ENCODE peak calls at places on chromosomes 5 and 9, in nine cellular contexts. E, G, Z, P, F, J, K, H and U are unnamed samples.

GRCh38 chr9:5440426-5440825 is 2.7 kb upstream of the PLGRKT start:
- DNase-seq in E (no peak), G (no peak), Z (no peak), P (no peak), F (no peak), J (no peak), K (no peak), H (no peak), U (no peak)

GRCh38 chr5:128193676-128194390 is 110.3 kb downstream of the SLC12A2 start:
- DNase-seq in E (no peak), G (no peak), Z (no peak), P (no peak), F (no peak), J (no peak), K (no peak), H (no peak), U (no peak)

GRCh38 chr9:21119093-21119770 is 22.4 kb downstream of the IFNW1 start:
- DNase-seq in E (no peak), G (no peak), Z (no peak), P (no peak), F (no peak), J (no peak), K (peak), H (no peak), U (no peak)

GRCh38 chr5:67404261-67405100 is 207.9 kb upstream of the CD180 start:
- DNase-seq in E (no peak), G (peak), Z (peak), P (no peak), F (no peak), J (peak), K (peak), H (no peak), U (no peak)

GRCh38 chr9:129576546-129577543 is 44.1 kb downstream of the C9orf50 start:
- DNase-seq in E (no peak), G (peak), Z (no peak), P (no peak), F (no peak), J (no peak), K (peak), H (no peak), U (peak)

GRCh38 chr9:97077465-97078295 is 38.7 kb upstream of the CTSV start:
- DNase-seq in E (no peak), G (no peak), Z (no peak), P (no peak), F (no peak), J (no peak), K (no peak), H (no peak), U (no peak)

GRCh38 chr9:95044731-95045508 is 272.6 kb downstream of the FANCC start:
- DNase-seq in E (no peak), G (no peak), Z (peak), P (peak), F (peak), J (peak), K (no peak), H (peak), U (no peak)

GRCh38 chr9:89219637-89220036 is 41.0 kb upstream of the SHC3 start:
- DNase-seq in E (no peak), G (no peak), Z (no peak), P (no peak), F (no peak), J (no peak), K (no peak), H (no peak), U (no peak)

GRCh38 chr9:110069326-110070248 is 138.4 kb downstream of the C9orf152 start:
- DNase-seq in E (no peak), G (peak), Z (no peak), P (no peak), F (no peak), J (no peak), K (peak), H (no peak), U (no peak)

GRCh38 chr5:71684309-71684708 is 34.8 kb upstream of the CARTPT start:
- DNase-seq in E (no peak), G (no peak), Z (no peak), P (no peak), F (no peak), J (no peak), K (no peak), H (no peak), U (no peak)

GRCh38 chr9:134526798-134527492 is 114.7 kb upstream of the COL5A1 start:
- DNase-seq in E (no peak), G (no peak), Z (no peak), P (no peak), F (peak), J (no peak), K (peak), H (no peak), U (no peak)

GRCh38 chr5:94433393-94434149 is 184.8 kb downstream of the KIAA0825 start:
- DNase-seq in E (no peak), G (peak), Z (no peak), P (no peak), F (peak), J (no peak), K (peak), H (peak), U (no peak)

GRCh38 chr5:134124289-134125194 is 10.1 kb downstream of the TCF7 start:
- DNase-seq in E (no peak), G (peak), Z (no peak), P (no peak), F (no peak), J (no peak), K (no peak), H (no peak), U (no peak)

GRCh38 chr9:9912459-9912858 is 700.3 kb downstream of the PTPRD start:
- DNase-seq in E (no peak), G (no peak), Z (no peak), P (no peak), F (no peak), J (no peak), K (no peak), H (no peak), U (no peak)

GRCh38 chr5:84274585-84275468 is 109.9 kb downstream of the EDIL3 start:
- DNase-seq in E (no peak), G (peak), Z (peak), P (peak), F (peak), J (peak), K (peak), H (peak), U (no peak)

GRCh38 chr9:116389546-116390305 is 236.1 kb downstream of the PAPPA start:
- DNase-seq in E (no peak), G (no peak), Z (no peak), P (no peak), F (no peak), J (no peak), K (no peak), H (no peak), U (no peak)

GRCh38 chr5:84715087-84715486 is 330.4 kb upstream of the EDIL3 start:
- DNase-seq in E (no peak), G (no peak), Z (no peak), P (no peak), F (no peak), J (no peak), K (peak), H (no peak), U (no peak)

GRCh38 chr9:7117676-7118561 is 360.1 kb downstream of the KDM4C start:
- DNase-seq in E (no peak), G (no peak), Z (no peak), P (no peak), F (no peak), J (no peak), K (peak), H (no peak), U (no peak)

GRCh38 chr5:44640945-44641456 is 167.7 kb upstream of the MRPS30 start:
- DNase-seq in E (no peak), G (no peak), Z (no peak), P (no peak), F (no peak), J (no peak), K (no peak), H (no peak), U (no peak)

GRCh38 chr9:20603524-20604268 is 18.6 kb downstream of the MLLT3 start:
- DNase-seq in E (no peak), G (no peak), Z (no peak), P (no peak), F (no peak), J (no peak), K (no peak), H (no peak), U (no peak)

GRCh38 chr5:143262393-143263174 is 140.9 kb downstream of the NR3C1 start:
- DNase-seq in E (no peak), G (peak), Z (no peak), P (no peak), F (no peak), J (no peak), K (peak), H (no peak), U (no peak)

GRCh38 chr5:7802855-7803254 is 48.1 kb downstream of the CFAP90 start:
- DNase-seq in E (no peak), G (no peak), Z (no peak), P (no peak), F (no peak), J (no peak), K (peak), H (no peak), U (no peak)

GRCh38 chr9:78236511-78236950 is 656 bp downstream of the CEP78 start:
- DNase-seq in E (no peak), G (peak), Z (no peak), P (no peak), F (no peak), J (peak), K (no peak), H (no peak), U (no peak)

GRCh38 chr5:120314201-120314600 is 149.9 kb upstream of the PRR16 start:
- DNase-seq in E (no peak), G (peak), Z (no peak), P (no peak), F (no peak), J (no peak), K (no peak), H (no peak), U (no peak)

GRCh38 chr5:44546283-44546682 is 157.1 kb upstream of the FGF10 start:
- DNase-seq in E (no peak), G (peak), Z (no peak), P (no peak), F (no peak), J (no peak), K (peak), H (no peak), U (no peak)

GRCh38 chr9:136611119-136611518 is 51.6 kb upstream of the EGFL7 start:
- DNase-seq in E (no peak), G (no peak), Z (no peak), P (no peak), F (no peak), J (no peak), K (no peak), H (no peak), U (no peak)

GRCh38 chr9:89791754-89792153 is 186.9 kb downstream of the GADD45G start:
- DNase-seq in E (no peak), G (no peak), Z (no peak), P (no peak), F (no peak), J (no peak), K (no peak), H (no peak), U (no peak)

GRCh38 chr5:134524826-134525686 is at the start of gene JADE2:
- DNase-seq in E (peak), G (peak), Z (peak), P (peak), F (peak), J (peak), K (peak), H (peak), U (peak)

GRCh38 chr5:75510417-75510835 is 1.0 kb downstream of the CERT1 start:
- DNase-seq in E (no peak), G (peak), Z (no peak), P (peak), F (peak), J (no peak), K (peak), H (peak), U (no peak)

GRCh38 chr5:81165493-81166119 is 67.5 kb upstream of the CKMT2 start:
- DNase-seq in E (peak), G (peak), Z (peak), P (peak), F (no peak), J (peak), K (peak), H (peak), U (peak)

GRCh38 chr9:75051285-75051684 is 23.2 kb upstream of the CARNMT1 start:
- DNase-seq in E (no peak), G (no peak), Z (no peak), P (no peak), F (no peak), J (no peak), K (no peak), H (no peak), U (no peak)

GRCh38 chr5:93273176-93273575 is 307.8 kb downstream of the NR2F1-AS1 start:
- DNase-seq in E (no peak), G (peak), Z (no peak), P (no peak), F (no peak), J (no peak), K (peak), H (no peak), U (no peak)

GRCh38 chr5:132746592-132747063 is 598 bp upstream of the CCNI2 start:
- DNase-seq in E (no peak), G (no peak), Z (peak), P (peak), F (peak), J (no peak), K (no peak), H (peak), U (no peak)

GRCh38 chr5:79236364-79236969 is 536 bp downstream of the JMY start:
- DNase-seq in E (no peak), G (peak), Z (peak), P (no peak), F (no peak), J (peak), K (peak), H (no peak), U (no peak)

GRCh38 chr5:147487031-147487750 is 22.7 kb downstream of the DPYSL3 start:
- DNase-seq in E (no peak), G (no peak), Z (no peak), P (no peak), F (no peak), J (no peak), K (no peak), H (no peak), U (no peak)
- H3K27ac ChIP-seq in E (no peak), G (no peak), Z (no peak), P (no peak), F (no peak), J (no peak), K (no peak), H (no peak), U (no peak)

GRCh38 chr9:128020692-128021091 is 39.9 kb upstream of the EEIG1 start:
- DNase-seq in E (no peak), G (no peak), Z (no peak), P (no peak), F (no peak), J (no peak), K (no peak), H (no peak), U (no peak)
- TF ChIP-seq CTCF in E (no peak), G (peak), Z (no peak), P (no peak), F (no peak), J (no peak), K (peak), H (peak), U (no peak)

DNA sequence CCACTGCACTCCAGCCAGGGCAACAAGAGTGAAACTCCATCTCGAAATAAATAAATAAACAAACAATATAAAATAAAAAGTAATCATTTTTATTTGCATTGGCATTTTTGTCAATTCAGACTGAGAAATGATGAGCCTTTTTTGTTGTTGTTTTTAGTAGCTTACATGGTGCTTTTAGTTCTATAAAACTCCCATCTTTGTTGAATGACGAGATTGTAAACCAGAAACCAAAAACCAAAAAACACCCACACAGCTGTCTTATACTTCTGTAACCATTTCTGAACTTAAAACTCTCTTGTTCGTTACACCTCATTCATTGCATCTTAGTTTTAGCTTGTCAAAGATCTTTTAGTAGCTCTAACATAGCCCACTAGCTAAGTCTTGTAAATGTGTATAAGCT is 44.7 kb downstream of the GGTA1 start:
- DNase-seq in E (no peak), G (no peak), Z (no peak), P (no peak), F (no peak), J (no peak), K (no peak), H (no peak), U (no peak)
- H3K27ac ChIP-seq in E (no peak), G (no peak), Z (no peak), P (no peak), F (no peak), J (no peak), K (no peak), H (no peak), U (no peak)

DNA sequence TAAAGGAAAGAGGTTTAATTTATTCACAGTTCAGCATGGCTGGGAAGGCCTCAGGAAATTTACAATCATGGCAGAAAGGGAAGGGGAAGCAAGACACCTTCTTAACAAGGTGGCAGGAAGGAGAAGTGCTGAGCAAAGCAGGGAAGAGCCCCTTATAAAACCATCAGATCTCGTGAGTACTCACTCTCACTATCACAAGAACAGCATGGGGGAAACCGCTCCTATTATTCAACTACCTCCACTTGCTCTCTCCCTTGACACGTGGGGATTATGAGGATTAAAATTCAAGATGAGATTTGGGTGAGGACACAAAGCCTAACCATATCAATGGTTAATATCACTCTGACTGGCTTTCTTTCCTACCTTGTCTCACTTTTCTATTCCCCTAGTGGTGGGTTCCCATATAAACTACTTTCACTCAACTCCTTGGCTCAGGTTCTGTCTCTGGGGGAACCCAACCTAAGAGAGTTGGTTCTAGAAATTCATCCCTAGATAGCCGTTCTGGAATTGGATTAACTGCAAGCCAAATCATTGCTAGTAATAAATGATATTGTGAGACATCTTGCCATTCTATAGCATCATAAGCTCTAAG is 749.8 kb upstream of the GRAMD2B start:
- DNase-seq in E (no peak), G (no peak), Z (no peak), P (no peak), F (no peak), J (no peak), K (no peak), H (no peak), U (no peak)
- TF ChIP-seq CTCF in E (no peak), G (no peak), Z (no peak), P (no peak), F (no peak), J (no peak), K (no peak), H (no peak), U (no peak)

GRCh38 chr9:90919883-90920282 is 118.3 kb downstream of the SYK start:
- DNase-seq in E (no peak), G (no peak), Z (no peak), P (no peak), F (no peak), J (no peak), K (peak), H (no peak), U (no peak)
- H3K27ac ChIP-seq in E (no peak), G (no peak), Z (no peak), P (no peak), F (no peak), J (no peak), K (no peak), H (no peak), U (no peak)

GRCh38 chr5:107474724-107475489 is 195.8 kb downstream of the EFNA5 start:
- DNase-seq in E (no peak), G (no peak), Z (no peak), P (no peak), F (no peak), J (peak), K (no peak), H (no peak), U (no peak)

GRCh38 chr5:107476783-107477182 is 194.0 kb downstream of the EFNA5 start:
- DNase-seq in E (no peak), G (no peak), Z (peak), P (peak), F (peak), J (no peak), K (peak), H (no peak), U (no peak)

GRCh38 chr5:107477492-107477891 is 193.2 kb downstream of the EFNA5 start:
- DNase-seq in E (no peak), G (no peak), Z (no peak), P (no peak), F (no peak), J (no peak), K (no peak), H (no peak), U (no peak)

GRCh38 chr5:107474361-107474723 is 196.4 kb downstream of the EFNA5 start:
- DNase-seq in E (no peak), G (no peak), Z (no peak), P (no peak), F (no peak), J (no peak), K (no peak), H (no peak), U (no peak)

GRCh38 chr5:107478068-107478641 is 192.6 kb downstream of the EFNA5 start:
- DNase-seq in E (no peak), G (no peak), Z (no peak), P (no peak), F (no peak), J (no peak), K (no peak), H (no peak), U (no peak)
- TF ChIP-seq CTCF in E (no peak), G (no peak), Z (no peak), P (no peak), F (no peak), J (no peak), K (no peak), H (no peak), U (no peak)

DNA sequence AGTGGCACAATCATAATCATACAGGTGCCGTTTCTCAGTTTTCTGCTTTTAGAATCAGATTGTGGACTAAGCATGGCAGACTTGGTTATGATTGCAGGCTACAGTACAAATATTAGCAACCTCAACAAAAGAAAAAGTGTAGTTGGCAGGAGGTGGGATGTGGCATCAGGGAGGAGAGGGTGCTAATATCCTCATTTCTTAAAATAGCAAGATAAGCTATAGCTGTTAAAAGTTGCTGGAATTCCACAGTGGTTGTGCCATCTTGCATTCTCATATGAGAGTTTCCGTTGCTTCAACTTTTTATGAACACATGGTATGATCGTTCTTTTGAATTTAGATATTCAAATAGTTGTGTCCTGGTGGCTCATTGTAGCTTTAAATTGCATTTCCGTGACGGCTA is 21.4 kb downstream of the PIP5K1B start:
- DNase-seq in E (no peak), G (no peak), Z (no peak), P (no peak), F (no peak), J (no peak), K (no peak), H (no peak), U (no peak)
- H3K27ac ChIP-seq in E (no peak), G (no peak), Z (no peak), P (no peak), F (no peak), J (no peak), K (no peak), H (no peak), U (no peak)